ENCODE peak calls at places on chromosome X, in ten cellular contexts. H, L, I, E, G, Q, K, B, U and T are unnamed samples.

GRCh38 chrX:108126661-108127060 is 35.1 kb downstream of the ATG4A start:
- DNase-seq in H (no peak), L (no peak), I (no peak), E (no peak), G (no peak), Q (no peak), K (no peak), B (no peak), U (no peak), T (no peak)

GRCh38 chrX:53422915-53423268 is 219 bp downstream of the RIBC1 start:
- DNase-seq in H (no peak), L (no peak), I (no peak), E (no peak), G (no peak), Q (no peak), K (no peak), B (no peak), U (no peak), T (no peak)

GRCh38 chrX:134599173-134599914 is 58.9 kb downstream of the PLAC1 start:
- DNase-seq in H (no peak), L (no peak), I (no peak), E (peak), G (no peak), Q (no peak), K (no peak), B (no peak), U (no peak), T (no peak)

GRCh38 chrX:113833656-113834055 is 750.2 kb upstream of the HTR2C start:
- DNase-seq in H (no peak), L (no peak), I (no peak), E (no peak), G (no peak), Q (no peak), K (no peak), B (no peak), U (no peak), T (no peak)

GRCh38 chrX:39950035-39950688 is 147.6 kb downstream of the BCOR start:
- DNase-seq in H (no peak), L (no peak), I (no peak), E (no peak), G (peak), Q (no peak), K (peak), B (no peak), U (no peak), T (no peak)

GRCh38 chrX:122115604-122116003 is 1068.2 kb downstream of the GLUD2 start:
- DNase-seq in H (no peak), L (no peak), I (no peak), E (no peak), G (no peak), Q (no peak), K (no peak), B (no peak), U (no peak), T (no peak)

GRCh38 chrX:97397371-97397770 is 513.7 kb downstream of the RPA4 start:
- DNase-seq in H (no peak), L (no peak), I (no peak), E (peak), G (no peak), Q (no peak), K (peak), B (no peak), U (no peak), T (no peak)

GRCh38 chrX:71169586-71169985 is 24.9 kb downstream of the NLGN3 start:
- DNase-seq in H (no peak), L (no peak), I (no peak), E (no peak), G (no peak), Q (no peak), K (no peak), B (no peak), U (no peak), T (no peak)

GRCh38 chrX:101450052-101450451 is 35.2 kb upstream of the ARMCX4 start:
- DNase-seq in H (peak), L (no peak), I (no peak), E (no peak), G (no peak), Q (no peak), K (no peak), B (no peak), U (no peak), T (no peak)

GRCh38 chrX:18424482-18425198 is 768 bp upstream of the CDKL5 start:
- DNase-seq in H (peak), L (no peak), I (peak), E (peak), G (peak), Q (no peak), K (peak), B (no peak), U (peak), T (peak)